ENCODE peak calls at places on chromosomes 16 and 17, in six cellular contexts. O is H1, X is keratinocyte, C is K562, M is GM23248, S is HepG2. Y is an unnamed sample. For H3K4me1, the result is how much of the 10 kb centered on the place peaks cover.

GRCh38 chr16:75420987-75421819 is 12.1 kb downstream of the CFDP1 start:
- DNase-seq in X (no peak), C (peak), O (peak), S (peak), M (peak), Y (peak)

GRCh38 chr17:38761612-38762011 is 9.1 kb downstream of the PSMB3 start:
- DNase-seq in S (peak), C (peak), O (peak), X (no peak), M (peak), Y (no peak)

GRCh38 chr17:199806-200603 is 18.6 kb upstream of the DOC2B start:
- DNase-seq in S (no peak), X (no peak), C (no peak), M (no peak), O (peak), Y (no peak)

GRCh38 chr16:12535535-12536411 is 267.9 kb downstream of the CPPED1 start:
- DNase-seq in C (peak), M (no peak), O (peak), S (peak), X (no peak), Y (no peak)

GRCh38 chr17:48184721-48185120 is 77.2 kb downstream of the SNX11 start:
- DNase-seq in X (no peak), C (no peak), S (no peak), M (no peak), O (no peak), Y (no peak)

GRCh38 chr17:836154-836553 is 54.0 kb downstream of the MRM3 start:
- DNase-seq in S (no peak), C (no peak), X (no peak), O (no peak), M (peak), Y (no peak)

GRCh38 chr17:63842540-63843386 is at the start of gene SMARCD2:
- DNase-seq in S (peak), C (peak), X (peak), M (peak), O (peak), Y (peak)

GRCh38 chr16:1923299-1924034 is 5.3 kb upstream of the HS3ST6 start:
- DNase-seq in C (peak), O (peak), M (peak), X (no peak), S (peak), Y (peak)

GRCh38 chr17:65785109-65785508 is 223.7 kb upstream of the AXIN2 start:
- DNase-seq in O (no peak), M (peak), X (peak), C (peak), S (peak), Y (peak)

GRCh38 chr16:22683730-22684280 is 130.2 kb upstream of the HS3ST2 start:
- DNase-seq in M (no peak), O (no peak), C (no peak), S (no peak), X (no peak), Y (no peak)

GRCh38 chr17:27241346-27241946 is 52.5 kb upstream of the WSB1 start:
- DNase-seq in O (no peak), M (peak), S (no peak), C (no peak), X (peak), Y (peak)

GRCh38 chr17:64261422-64262124 is 1.5 kb downstream of the TEX2 start:
- DNase-seq in M (no peak), S (no peak), O (no peak), C (peak), X (no peak), Y (no peak)

GRCh38 chr17:71409712-71410111 is 711.1 kb upstream of the SOX9 start:
- DNase-seq in S (no peak), X (peak), M (peak), O (no peak), C (no peak), Y (peak)

GRCh38 chr17:64398330-64398729 is 7.7 kb upstream of the PECAM1 start:
- DNase-seq in X (no peak), C (no peak), M (no peak), S (no peak), O (no peak), Y (no peak)

GRCh38 chr17:11554042-11554441 is 44.2 kb upstream of the DNAH9 start:
- DNase-seq in S (no peak), X (no peak), O (no peak), M (no peak), C (no peak), Y (no peak)

GRCh38 chr16:17154981-17155380 is 315.8 kb downstream of the XYLT1 start:
- DNase-seq in S (no peak), M (no peak), C (no peak), O (no peak), X (no peak), Y (no peak)

GRCh38 chr17:66737524-66737923 is 97.4 kb upstream of the CACNG5 start:
- DNase-seq in O (no peak), C (no peak), S (no peak), X (no peak), M (peak), Y (no peak)

GRCh38 chr16:49467540-49468372 is 94.2 kb downstream of the C16orf78 start:
- DNase-seq in O (no peak), S (no peak), X (no peak), M (no peak), C (no peak), Y (no peak)

GRCh38 chr17:74691151-74691550 is 21.6 kb downstream of the CD300LF start:
- DNase-seq in C (no peak), O (no peak), X (no peak), S (no peak), M (no peak), Y (no peak)

GRCh38 chr17:73990290-73990689 is 213.2 kb upstream of the RPL38 start:
- DNase-seq in C (no peak), O (no peak), X (no peak), S (no peak), M (no peak), Y (no peak)

GRCh38 chr17:42744806-42745617 is at the start of gene EZH1:
- DNase-seq in O (peak), M (peak), S (peak), X (peak), C (peak), Y (peak)

GRCh38 chr16:87461466-87461975 is 31.3 kb downstream of the ZCCHC14 start:
- DNase-seq in O (peak), X (peak), S (peak), M (peak), C (peak), Y (peak)

GRCh38 chr17:41287050-41287449 is 11.6 kb downstream of the KRTAP9-7 start:
- DNase-seq in S (peak), C (no peak), O (no peak), M (no peak), X (no peak), Y (no peak)

GRCh38 chr16:28321700-28322411 is 29.5 kb downstream of the SBK1 start:
- DNase-seq in X (no peak), S (peak), O (peak), M (peak), C (peak), Y (peak)

DNA sequence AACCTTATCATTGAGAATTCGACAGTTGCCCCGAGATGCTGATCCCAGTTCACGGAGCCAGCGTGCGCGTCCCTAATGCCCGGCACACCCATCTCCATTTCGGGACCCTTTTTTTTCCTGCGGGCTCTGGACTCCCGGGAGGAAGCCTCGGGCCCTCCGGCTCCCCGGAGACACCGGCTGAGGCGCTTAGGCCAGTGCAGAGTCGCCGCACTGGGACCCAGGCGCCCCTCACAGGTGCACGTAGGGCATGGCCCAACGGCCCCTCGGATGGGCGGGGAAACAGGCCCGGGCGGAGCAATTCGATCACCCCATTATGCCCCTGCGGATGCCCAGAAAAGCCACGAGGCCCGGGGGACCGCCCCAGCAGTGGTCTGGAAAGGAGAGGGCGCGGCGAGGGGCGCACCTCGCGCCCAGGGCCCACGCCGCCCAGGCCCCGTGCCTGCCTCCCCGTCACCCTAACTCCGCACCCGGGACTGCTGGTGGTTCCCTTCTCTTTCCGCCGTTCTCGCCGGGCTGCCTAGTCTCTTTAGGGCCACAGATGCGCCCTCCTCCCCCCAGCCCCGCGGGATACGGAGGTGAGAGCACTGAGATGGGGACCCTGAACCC is 18.5 kb upstream of the ZFHX3 start:
- DNase-seq in O (peak), X (no peak), S (no peak), C (no peak), M (no peak), Y (no peak)
- H3K4me1 ChIP-seq in O (under half), X (half or more), S (half or more), C (under half), M (under half), Y (under half)

DNA sequence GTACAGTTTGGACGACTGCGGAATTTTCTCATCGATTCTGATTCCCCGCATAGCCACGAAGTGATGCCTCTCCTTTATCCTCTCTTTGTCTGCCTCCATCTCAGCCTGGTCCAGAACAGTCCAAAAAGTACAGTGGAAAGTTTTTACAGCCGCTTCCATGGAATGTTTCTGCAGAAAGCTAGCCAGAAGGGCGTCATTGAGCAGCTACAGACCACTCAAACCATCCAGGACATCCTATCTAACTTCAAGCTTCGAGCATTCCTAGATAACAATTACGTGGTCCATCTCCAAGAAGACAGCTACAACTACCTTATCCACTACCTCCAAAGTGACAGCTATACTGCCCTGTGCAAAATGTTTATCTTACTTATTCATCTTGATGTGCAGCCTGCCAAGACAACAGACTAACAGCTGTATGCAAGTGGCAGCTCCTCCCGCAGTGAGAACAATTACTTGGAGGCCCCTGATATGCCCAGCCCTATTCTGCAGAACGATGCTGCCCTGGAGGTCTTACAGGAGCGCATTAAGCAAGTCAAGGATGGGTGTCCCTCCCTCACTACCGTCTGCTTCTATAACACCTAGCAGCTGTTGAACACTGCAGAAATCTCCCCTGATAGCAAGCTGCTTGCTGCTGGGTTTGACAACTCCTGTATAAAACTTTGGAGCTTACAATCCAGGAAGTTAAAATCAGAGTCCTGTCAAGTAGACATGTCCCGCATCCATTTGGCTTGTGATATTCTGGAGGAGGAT is 38.9 kb downstream of the SLFN12L start:
- DNase-seq in X (no peak), O (no peak), S (no peak), M (peak), C (no peak), Y (no peak)
- TF ChIP-seq EZH2 in X (peak), O (peak), S (no peak), M (peak), C (no peak), Y (no peak)

GRCh38 chr17:18318122-18318521 is 3.0 kb downstream of the SMCR8 start:
- DNase-seq in C (no peak), M (peak), O (no peak), S (no peak), X (no peak), Y (no peak)
- H3K4me1 ChIP-seq in C (under half), M (under half), O (under half), S (half or more), X (under half), Y (under half)

DNA sequence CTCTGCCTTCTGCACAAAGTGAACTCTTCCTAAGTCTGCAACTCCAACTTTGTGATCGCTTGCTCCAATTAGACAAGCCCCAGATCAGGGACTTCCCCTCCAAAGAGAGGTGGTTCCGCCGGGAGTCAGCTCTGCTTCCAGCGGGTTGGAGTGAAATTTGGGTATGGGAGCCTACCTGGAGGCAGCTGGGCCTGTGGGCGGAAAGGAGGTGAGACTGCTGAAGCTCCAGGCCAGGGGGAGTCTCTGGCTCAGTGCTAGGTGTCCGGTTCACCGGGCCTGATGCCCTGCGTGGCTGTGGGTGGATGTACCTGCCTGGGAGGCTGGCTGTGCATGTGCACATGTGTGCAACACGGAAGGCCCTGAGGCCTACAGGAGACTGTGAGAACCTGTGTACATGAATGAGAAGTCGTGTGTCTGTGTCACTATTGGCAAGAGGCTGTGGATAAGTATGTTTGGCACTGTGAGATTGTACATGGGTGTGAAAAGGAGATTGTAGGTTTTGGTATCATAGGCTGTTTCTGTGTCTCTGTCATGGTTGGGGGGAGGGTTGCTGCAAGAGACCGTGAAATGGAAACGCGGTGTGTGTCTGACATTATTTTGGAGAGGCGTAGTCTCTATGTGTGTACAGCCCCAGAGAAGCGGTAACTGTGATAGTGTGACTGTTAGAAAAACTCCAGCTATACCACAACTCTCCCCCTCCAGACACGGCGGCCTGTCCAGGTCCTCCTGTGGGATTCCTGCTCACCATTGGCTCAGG is 4.2 kb downstream of the LHX1 start:
- DNase-seq in O (peak), X (no peak), M (no peak), S (no peak), C (no peak), Y (no peak)
- TF ChIP-seq EZH2 in O (peak), X (no peak), M (peak), S (no peak), C (no peak), Y (no peak)

GRCh38 chr16:56201030-56201429 is 9.7 kb downstream of the GNAO1 start:
- DNase-seq in S (no peak), X (no peak), M (no peak), O (no peak), C (no peak), Y (no peak)
- H3K4me1 ChIP-seq in S (under half), X (under half), M (under half), O (under half), C (under half), Y (under half)

GRCh38 chr17:50562266-50563094 is 2.0 kb downstream of the CACNA1G start:
- DNase-seq in S (no peak), O (peak), M (peak), X (no peak), C (no peak), Y (no peak)

GRCh38 chr17:50559674-50560184 is 786 bp upstream of the CACNA1G start:
- DNase-seq in M (peak), C (peak), O (peak), X (no peak), S (no peak), Y (no peak)

GRCh38 chr17:50560185-50560824 is at the start of gene CACNA1G:
- DNase-seq in M (peak), S (peak), C (peak), X (peak), O (peak), Y (peak)

GRCh38 chr17:50561796-50562195 is 1.3 kb downstream of the CACNA1G start:
- DNase-seq in C (no peak), S (no peak), M (no peak), X (no peak), O (no peak), Y (no peak)

DNA sequence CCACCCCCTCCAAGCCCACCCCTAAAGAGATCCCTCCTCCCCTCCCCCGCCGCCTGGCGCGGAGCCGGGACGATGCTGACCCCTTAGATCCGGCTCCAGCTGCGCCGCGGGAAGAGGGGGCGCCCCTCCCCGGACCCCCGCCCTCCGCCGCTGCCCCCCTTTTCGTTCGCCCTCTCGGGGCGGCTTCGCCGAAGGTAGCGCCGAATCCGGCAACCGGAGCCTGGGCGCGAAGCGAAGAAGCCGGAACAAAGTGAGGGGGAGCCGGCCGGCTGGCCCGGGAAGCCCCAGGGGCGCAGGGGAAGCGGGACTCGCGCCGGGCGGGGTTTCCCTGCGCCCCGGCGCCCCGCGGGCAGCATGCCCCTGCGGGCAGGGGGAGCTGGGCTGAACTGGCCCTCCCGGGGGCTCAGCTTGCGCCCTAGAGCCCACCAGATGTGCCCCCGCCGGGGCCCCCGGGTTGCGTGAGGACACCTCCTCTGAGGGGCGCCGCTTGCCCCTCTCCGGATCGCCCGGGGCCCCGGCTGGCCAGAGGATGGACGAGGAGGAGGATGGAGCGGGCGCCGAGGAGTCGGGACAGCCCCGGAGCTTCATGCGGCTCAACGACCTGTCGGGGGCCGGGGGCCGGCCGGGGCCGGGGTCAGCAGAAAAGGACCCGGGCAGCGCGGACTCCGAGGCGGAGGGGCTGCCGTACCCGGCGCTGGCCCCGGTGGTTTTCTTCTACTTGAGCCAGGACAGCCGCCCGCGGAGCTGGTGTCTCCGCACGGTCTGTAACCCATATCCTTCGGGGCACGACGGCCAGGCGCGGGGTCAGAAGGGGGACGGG is 626 bp downstream of the CACNA1G start:
- DNase-seq in S (no peak), O (peak), M (peak), X (no peak), C (no peak), Y (no peak)
- TF ChIP-seq EZH2 in S (peak), O (no peak), M (peak), X (peak), C (no peak), Y (no peak)

GRCh38 chr17:19389386-19389785 is 2.4 kb upstream of the MFAP4 start:
- DNase-seq in S (no peak), O (no peak), M (peak), X (no peak), C (no peak), Y (no peak)

GRCh38 chr17:19386974-19387920 is at the start of gene MFAP4:
- DNase-seq in X (no peak), S (no peak), C (no peak), O (peak), M (peak), Y (no peak)

GRCh38 chr17:19386276-19386863 is 620 bp downstream of the MFAP4 start:
- DNase-seq in M (peak), C (no peak), X (no peak), O (no peak), S (no peak), Y (no peak)

GRCh38 chr17:19388791-19389190 is 1.8 kb upstream of the MFAP4 start:
- DNase-seq in M (no peak), X (no peak), S (no peak), O (no peak), C (no peak), Y (no peak)

DNA sequence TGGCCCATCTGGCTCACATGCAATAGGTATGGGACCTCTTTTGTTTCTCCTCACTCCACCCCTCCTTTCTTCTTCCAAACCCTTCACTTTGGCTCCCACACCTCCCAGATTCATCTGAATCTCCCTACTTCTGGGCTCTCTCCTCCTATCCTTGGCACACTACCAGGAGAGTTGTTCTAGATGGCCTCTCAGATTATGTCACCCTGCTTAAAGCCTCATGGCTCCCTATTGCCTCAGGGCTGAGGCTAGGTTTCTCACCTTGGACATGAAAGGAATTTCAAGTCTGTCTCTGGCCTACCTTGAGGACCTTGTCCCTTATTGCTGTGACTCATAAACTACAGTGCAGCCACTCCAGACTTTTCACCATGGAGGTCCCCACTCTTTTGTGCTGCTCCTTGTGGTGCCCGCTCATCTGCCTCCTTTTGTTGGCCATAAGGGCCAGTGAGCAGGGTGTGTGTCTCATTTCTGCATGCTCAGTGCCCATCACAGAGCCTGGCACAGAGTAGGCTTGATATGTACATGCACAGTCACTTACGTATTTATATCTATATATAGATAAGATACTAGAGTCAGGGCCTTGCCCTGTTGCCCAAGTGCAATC is 1.0 kb upstream of the MFAP4 start:
- DNase-seq in C (no peak), X (no peak), O (no peak), M (peak), S (no peak), Y (peak)
- H3K4me1 ChIP-seq in C (under half), X (under half), O (under half), M (under half), S (under half), Y (under half)

GRCh38 chr16:68367440-68367839 is 56.6 kb downstream of the PRMT7 start:
- DNase-seq in S (no peak), X (no peak), O (no peak), C (no peak), M (no peak), Y (no peak)
- TF ChIP-seq EZH2 in S (no peak), X (no peak), O (no peak), C (no peak), M (no peak), Y (no peak)

GRCh38 chr17:36934759-36935630 is 2.3 kb upstream of the LHX1 start:
- DNase-seq in X (no peak), M (no peak), C (peak), O (peak), S (no peak), Y (no peak)

GRCh38 chr17:36936455-36936934 is 780 bp upstream of the LHX1 start:
- DNase-seq in C (peak), X (no peak), M (no peak), S (no peak), O (peak), Y (peak)

GRCh38 chr17:36934144-36934758 is 3.0 kb upstream of the LHX1 start:
- DNase-seq in C (no peak), M (no peak), X (no peak), S (no peak), O (peak), Y (no peak)

GRCh38 chr17:36937001-36937960 is at the start of gene LHX1:
- DNase-seq in O (peak), S (no peak), M (no peak), X (no peak), C (no peak), Y (no peak)

GRCh38 chr17:36935681-36936454 is 1.4 kb upstream of the LHX1 start:
- DNase-seq in C (peak), X (no peak), M (no peak), S (no peak), O (peak), Y (peak)
- H3K4me1 ChIP-seq in C (under half), X (half or more), M (under half), S (half or more), O (half or more), Y (under half)

Y was measured in PC-9.